ENCODE peak calls at places on chromosome 2, in six cellular contexts. C is tibial artery, P is endodermal cell, A is heart right ventricle, F is B cell, Z is astrocyte of the spinal cord. J is an unnamed sample.

GRCh38 chr2:109027702-109028101 is 38.7 kb upstream of the EDAR start:
- DNase-seq in C (no peak), P (peak), A (no peak), F (no peak), Z (no peak), J (no peak)

GRCh38 chr2:152298754-152299153 is 36.2 kb upstream of the FMNL2 start:
- DNase-seq in C (no peak), P (no peak), A (no peak), F (no peak), Z (peak), J (no peak)

GRCh38 chr2:170737821-170738220 is 22.7 kb downstream of the SP5 start:
- DNase-seq in C (no peak), P (no peak), A (no peak), F (no peak), Z (peak), J (no peak)

GRCh38 chr2:30257266-30258214 is 26.2 kb downstream of the LBH start:
- DNase-seq in C (no peak), P (no peak), A (no peak), F (no peak), Z (no peak), J (no peak)

GRCh38 chr2:177237932-177238331 is 25.3 kb downstream of the HNRNPA3 start:
- DNase-seq in C (no peak), P (no peak), A (no peak), F (no peak), Z (no peak), J (no peak)

GRCh38 chr2:19569300-19569791 is 210.9 kb upstream of the OSR1 start:
- DNase-seq in C (no peak), P (peak), A (no peak), F (no peak), Z (no peak), J (no peak)

GRCh38 chr2:147232225-147232669 is 612.6 kb upstream of the ACVR2A start:
- DNase-seq in C (no peak), P (no peak), A (no peak), F (no peak), Z (no peak), J (no peak)

GRCh38 chr2:10329880-10330699 is 27.4 kb downstream of the HPCAL1 start:
- DNase-seq in C (no peak), P (no peak), A (no peak), F (no peak), Z (peak), J (no peak)

GRCh38 chr2:6917071-6917760 is at the start of gene RNF144A:
- DNase-seq in C (no peak), P (peak), A (peak), F (peak), Z (peak), J (no peak)

GRCh38 chr2:159613515-159614336 is 2.6 kb downstream of the BAZ2B start:
- DNase-seq in C (no peak), P (no peak), A (no peak), F (no peak), Z (peak), J (no peak)

GRCh38 chr2:189127756-189128155 is 51.8 kb downstream of the COL5A2 start:
- DNase-seq in C (no peak), P (no peak), A (no peak), F (no peak), Z (no peak), J (no peak)

GRCh38 chr2:233492738-233493137 is 73.8 kb downstream of the USP40 start:
- DNase-seq in C (no peak), P (no peak), A (no peak), F (no peak), Z (no peak), J (no peak)

GRCh38 chr2:47307066-47307465 is 95.9 kb upstream of the MSH2 start:
- DNase-seq in C (no peak), P (no peak), A (no peak), F (no peak), Z (peak), J (no peak)

GRCh38 chr2:108855194-108855593 is 68.6 kb downstream of the CCDC138 start:
- DNase-seq in C (no peak), P (no peak), A (no peak), F (no peak), Z (peak), J (no peak)

GRCh38 chr2:196535742-196536141 is 103.8 kb upstream of the CCDC150 start:
- DNase-seq in C (no peak), P (no peak), A (no peak), F (no peak), Z (peak), J (no peak)

GRCh38 chr2:161085041-161085598 is 75.1 kb upstream of the TANK start:
- DNase-seq in C (no peak), P (no peak), A (no peak), F (no peak), Z (peak), J (no peak)

GRCh38 chr2:85647823-85648526 is 20.0 kb downstream of the SFTPB start:
- DNase-seq in C (no peak), P (no peak), A (no peak), F (peak), Z (no peak), J (no peak)

DNA sequence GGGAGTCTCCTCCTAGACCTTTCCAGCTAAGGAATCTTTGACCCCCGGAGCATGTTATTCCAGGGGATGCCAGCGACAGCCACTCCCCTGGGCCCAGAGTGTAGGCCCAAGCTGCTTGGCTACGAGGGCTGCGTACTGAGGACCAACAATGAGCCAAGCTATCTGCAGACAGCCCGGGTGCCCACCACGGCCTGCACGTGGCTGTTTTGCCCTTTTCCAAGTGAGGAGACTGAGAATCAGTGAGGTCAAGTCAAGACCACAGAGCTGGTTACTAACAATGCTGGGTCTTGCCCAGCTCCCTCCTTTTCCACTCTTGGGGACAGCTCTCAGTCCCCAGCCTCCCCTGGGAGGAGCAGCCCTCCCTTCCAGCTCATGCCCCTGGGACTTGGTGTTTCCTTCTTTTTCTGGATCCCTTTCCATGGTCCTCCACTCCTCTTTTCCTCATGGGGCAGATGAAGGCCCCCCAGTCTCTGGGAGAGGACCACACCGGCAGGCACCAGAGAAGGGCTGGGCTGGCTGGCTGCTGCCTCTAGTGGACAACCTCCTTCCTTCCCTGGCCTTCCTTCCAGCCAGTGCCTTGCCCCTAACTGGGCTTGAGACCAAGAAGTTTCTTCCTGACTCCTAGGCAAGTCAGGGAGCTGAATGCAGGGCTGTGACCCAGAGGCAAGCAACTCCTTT is 550 bp upstream of the MALL start:
- DNase-seq in C (peak), P (peak), A (no peak), F (no peak), Z (peak), J (peak)
- TF ChIP-seq CTCF in C (peak), P (peak), A (peak), F (no peak), Z (peak), J (peak)

GRCh38 chr2:45002661-45003210 is 6.5 kb downstream of the SIX2 start:
- DNase-seq in C (no peak), P (no peak), A (no peak), F (no peak), Z (no peak), J (no peak)

GRCh38 chr2:45001629-45002385 is 7.4 kb downstream of the SIX2 start:
- DNase-seq in C (no peak), P (peak), A (no peak), F (no peak), Z (no peak), J (no peak)

GRCh38 chr2:45005261-45006002 is 3.8 kb downstream of the SIX2 start:
- DNase-seq in C (no peak), P (no peak), A (no peak), F (no peak), Z (no peak), J (no peak)

GRCh38 chr2:45004569-45005181 is 4.6 kb downstream of the SIX2 start:
- DNase-seq in C (no peak), P (peak), A (no peak), F (no peak), Z (no peak), J (no peak)

GRCh38 chr2:45003586-45004568 is 5.4 kb downstream of the SIX2 start:
- DNase-seq in C (no peak), P (peak), A (no peak), F (no peak), Z (no peak), J (no peak)
- TF ChIP-seq CTCF in C (no peak), P (no peak), A (no peak), F (no peak), Z (no peak), J (no peak)

DNA sequence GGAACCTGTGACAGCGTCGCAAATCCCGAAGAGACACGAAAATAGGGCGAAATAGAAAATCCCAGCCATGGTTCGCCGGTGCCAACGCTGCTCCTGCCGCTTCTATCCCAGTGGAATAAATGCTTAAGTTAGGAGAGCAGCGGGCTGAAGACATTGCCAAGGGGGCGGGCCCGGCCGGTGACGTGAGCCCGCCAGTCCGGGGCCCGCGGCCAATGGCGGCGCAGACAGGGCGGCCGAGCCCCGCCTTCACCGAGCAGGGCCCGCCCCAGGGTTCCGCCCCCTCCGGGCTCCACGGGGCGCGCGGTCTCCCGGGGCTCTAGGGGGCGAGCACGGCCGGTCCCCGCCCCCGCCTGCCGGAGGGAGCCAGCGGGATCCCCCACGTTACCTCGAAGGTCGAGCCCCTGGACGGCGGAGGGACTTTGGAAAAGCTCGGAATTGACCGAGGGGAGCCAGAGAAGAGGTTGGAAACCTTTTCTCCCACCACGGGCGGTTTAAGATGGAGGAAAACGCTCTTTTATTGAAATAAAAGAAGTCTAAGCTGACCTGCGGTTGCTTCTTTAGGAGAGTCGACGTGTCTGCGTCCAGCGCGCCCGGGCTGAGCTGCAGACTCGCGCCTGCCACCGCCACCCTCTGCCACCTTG is at the start of gene EPHA4:
- DNase-seq in C (peak), P (peak), A (peak), F (peak), Z (peak), J (peak)
- TF ChIP-seq CTCF in C (peak), P (no peak), A (peak), F (peak), Z (no peak), J (peak)

GRCh38 chr2:158045362-158045761 is 56.3 kb upstream of the UPP2 start:
- DNase-seq in C (no peak), P (peak), A (no peak), F (no peak), Z (no peak), J (no peak)
- TF ChIP-seq CTCF in C (no peak), P (peak), A (no peak), F (no peak), Z (no peak), J (no peak)

GRCh38 chr2:105888625-105889024 is 143.9 kb downstream of the NCK2 start:
- DNase-seq in C (no peak), P (peak), A (no peak), F (no peak), Z (no peak), J (no peak)
- TF ChIP-seq CTCF in C (no peak), P (peak), A (no peak), F (peak), Z (no peak), J (no peak)

DNA sequence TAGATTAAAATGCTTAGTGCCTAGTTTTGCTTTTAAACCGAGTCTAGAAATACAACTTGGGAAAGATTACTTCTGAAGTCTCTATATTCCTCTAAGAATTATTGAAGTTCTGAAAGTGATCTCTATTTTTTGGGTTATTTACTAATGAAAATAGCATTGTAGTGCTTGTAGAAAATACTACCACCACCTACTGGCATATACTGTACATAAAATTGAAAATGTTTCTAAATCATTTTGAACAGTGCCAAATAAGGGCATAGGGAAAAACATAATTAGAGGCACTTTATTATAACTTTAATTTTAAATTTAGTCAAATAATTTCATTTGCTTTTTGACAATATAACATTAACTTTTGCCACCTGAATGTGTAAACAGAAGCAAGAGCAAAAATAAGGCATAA is 1399.6 kb upstream of the ZEB2 start:
- DNase-seq in C (no peak), P (no peak), A (no peak), F (no peak), Z (peak), J (no peak)
- TF ChIP-seq CTCF in C (no peak), P (no peak), A (peak), F (no peak), Z (peak), J (peak)

GRCh38 chr2:44715671-44716077 is 225.8 kb upstream of the SIX3 start:
- DNase-seq in C (no peak), P (peak), A (no peak), F (no peak), Z (peak), J (no peak)
- TF ChIP-seq CTCF in C (no peak), P (peak), A (peak), F (no peak), Z (peak), J (peak)

J was measured in right atrium auricular region.